ENCODE peak calls at places on chromosome 5, in five cellular contexts. T, K, M, H and R are unnamed samples.

GRCh38 chr5:3301316-3301715 is 294.3 kb upstream of the IRX1 start:
- DNase-seq in H (no peak), K (no peak), M (no peak), T (no peak), R (no peak)

GRCh38 chr5:83987513-83988292 is 267.0 kb upstream of the HAPLN1 start:
- DNase-seq in M (no peak), K (no peak), T (no peak), H (no peak), R (no peak)

GRCh38 chr5:177471610-177472356 is 1.7 kb downstream of the DBN1 start:
- DNase-seq in H (no peak), T (no peak), M (no peak), K (peak; percentile 30), R (no peak)

GRCh38 chr5:132462856-132463745 is 27.5 kb downstream of the IRF1 start:
- DNase-seq in H (no peak), T (no peak), M (no peak), K (no peak), R (no peak)

GRCh38 chr5:181217805-181218065 is 5.3 kb upstream of the TRIM41 start:
- DNase-seq in T (no peak), H (no peak), K (peak; percentile 32), M (no peak), R (no peak)

GRCh38 chr5:107868994-107869393 is 198.3 kb upstream of the EFNA5 start:
- DNase-seq in H (no peak), M (no peak), K (no peak), T (no peak), R (no peak)

GRCh38 chr5:174431504-174431903 is 292.9 kb upstream of the MSX2 start:
- DNase-seq in H (no peak), K (no peak), T (no peak), M (no peak), R (no peak)

GRCh38 chr5:86115164-86115563 is 502.6 kb upstream of the COX7C start:
- DNase-seq in H (no peak), K (no peak), M (no peak), T (no peak), R (no peak)